ENCODE peak calls at places on chromosome 20, in six cellular contexts. One of them, this sample, is unnamed. For H3K9me3, the result is how much of the 10 kb centered on the place peaks cover.

GRCh38 chr20:33165416-33166055 is 2.4 kb upstream of the BPIFA2 start:
- DNase-seq in naive thymus-derived CD4-positive, alpha-beta T cell: no peak
- DNase-seq in AG04450: no peak
- DNase-seq in H9: no peak
- DNase-seq in CD8-positive, alpha-beta T cell: no peak
- DNase-seq in upper lobe of right lung: no peak
- DNase-seq in this sample: no peak

GRCh38 chr20:373171-373890 is 7.2 kb upstream of the TRIB3 start:
- DNase-seq in naive thymus-derived CD4-positive, alpha-beta T cell: no peak
- DNase-seq in AG04450: no peak
- DNase-seq in CD8-positive, alpha-beta T cell: no peak
- DNase-seq in upper lobe of right lung: no peak
- DNase-seq in H9: peak
- DNase-seq in this sample: no peak

GRCh38 chr20:35474504-35474903 is 19.1 kb downstream of the CEP250 start:
- DNase-seq in CD8-positive, alpha-beta T cell: no peak
- DNase-seq in upper lobe of right lung: no peak
- DNase-seq in AG04450: no peak
- DNase-seq in naive thymus-derived CD4-positive, alpha-beta T cell: no peak
- DNase-seq in H9: no peak
- DNase-seq in this sample: no peak

GRCh38 chr20:36173451-36173933 is 19.0 kb downstream of the EPB41L1 start:
- DNase-seq in naive thymus-derived CD4-positive, alpha-beta T cell: peak
- DNase-seq in CD8-positive, alpha-beta T cell: no peak
- DNase-seq in AG04450: no peak
- DNase-seq in upper lobe of right lung: no peak
- DNase-seq in H9: peak
- DNase-seq in this sample: no peak

GRCh38 chr20:32465092-32465900 is 107.2 kb downstream of the ASXL1 start:
- DNase-seq in naive thymus-derived CD4-positive, alpha-beta T cell: no peak
- DNase-seq in H9: no peak
- DNase-seq in AG04450: no peak
- DNase-seq in upper lobe of right lung: peak
- DNase-seq in CD8-positive, alpha-beta T cell: no peak
- DNase-seq in this sample: no peak

GRCh38 chr20:4813839-4814695 is 92.4 kb downstream of the PRND start:
- DNase-seq in H9: no peak
- DNase-seq in CD8-positive, alpha-beta T cell: peak
- DNase-seq in upper lobe of right lung: no peak
- DNase-seq in naive thymus-derived CD4-positive, alpha-beta T cell: peak
- DNase-seq in AG04450: no peak
- DNase-seq in this sample: peak

GRCh38 chr20:15949391-15949790 is 623.9 kb downstream of the KIF16B start:
- DNase-seq in H9: no peak
- DNase-seq in CD8-positive, alpha-beta T cell: no peak
- DNase-seq in naive thymus-derived CD4-positive, alpha-beta T cell: no peak
- DNase-seq in upper lobe of right lung: no peak
- DNase-seq in AG04450: no peak
- DNase-seq in this sample: no peak

GRCh38 chr20:3045042-3045815 is 623 bp upstream of the MRPS26 start:
- DNase-seq in naive thymus-derived CD4-positive, alpha-beta T cell: peak
- DNase-seq in upper lobe of right lung: no peak
- DNase-seq in CD8-positive, alpha-beta T cell: peak
- DNase-seq in AG04450: peak
- DNase-seq in H9: peak
- DNase-seq in this sample: peak

GRCh38 chr20:35561268-35561667 is 19.4 kb downstream of the ERGIC3 start:
- DNase-seq in AG04450: peak
- DNase-seq in CD8-positive, alpha-beta T cell: peak
- DNase-seq in naive thymus-derived CD4-positive, alpha-beta T cell: peak
- DNase-seq in upper lobe of right lung: peak
- DNase-seq in H9: peak
- DNase-seq in this sample: no peak

GRCh38 chr20:22762576-22763256 is 178.3 kb upstream of the FOXA2 start:
- DNase-seq in AG04450: no peak
- DNase-seq in H9: no peak
- DNase-seq in upper lobe of right lung: no peak
- DNase-seq in naive thymus-derived CD4-positive, alpha-beta T cell: no peak
- DNase-seq in CD8-positive, alpha-beta T cell: no peak
- DNase-seq in this sample: no peak

GRCh38 chr20:363319-364078 is 16.6 kb downstream of the NRSN2 start:
- DNase-seq in H9: no peak
- DNase-seq in upper lobe of right lung: no peak
- DNase-seq in naive thymus-derived CD4-positive, alpha-beta T cell: no peak
- DNase-seq in CD8-positive, alpha-beta T cell: no peak
- DNase-seq in AG04450: no peak
- DNase-seq in this sample: no peak

GRCh38 chr20:57440678-57441509 is 49.7 kb downstream of the RBM38 start:
- DNase-seq in AG04450: peak
- DNase-seq in upper lobe of right lung: peak
- DNase-seq in H9: peak
- DNase-seq in CD8-positive, alpha-beta T cell: no peak
- DNase-seq in naive thymus-derived CD4-positive, alpha-beta T cell: no peak
- DNase-seq in this sample: no peak

GRCh38 chr20:38427655-38428023 is 7.5 kb downstream of the SNHG17 start:
- DNase-seq in naive thymus-derived CD4-positive, alpha-beta T cell: no peak
- DNase-seq in H9: no peak
- DNase-seq in AG04450: no peak
- DNase-seq in CD8-positive, alpha-beta T cell: no peak
- DNase-seq in upper lobe of right lung: no peak
- DNase-seq in this sample: no peak

GRCh38 chr20:5947276-5947675 is 3.1 kb downstream of the TRMT6 start:
- DNase-seq in CD8-positive, alpha-beta T cell: no peak
- DNase-seq in H9: no peak
- DNase-seq in AG04450: no peak
- DNase-seq in naive thymus-derived CD4-positive, alpha-beta T cell: no peak
- DNase-seq in upper lobe of right lung: peak
- DNase-seq in this sample: no peak

GRCh38 chr20:24580855-24581254 is 111.4 kb downstream of the SYNDIG1 start:
- DNase-seq in upper lobe of right lung: no peak
- DNase-seq in AG04450: no peak
- DNase-seq in naive thymus-derived CD4-positive, alpha-beta T cell: no peak
- DNase-seq in CD8-positive, alpha-beta T cell: no peak
- DNase-seq in H9: no peak
- DNase-seq in this sample: no peak

GRCh38 chr20:57966609-57967008 is 256.8 kb upstream of the PMEPA1 start:
- DNase-seq in naive thymus-derived CD4-positive, alpha-beta T cell: no peak
- DNase-seq in CD8-positive, alpha-beta T cell: no peak
- DNase-seq in H9: no peak
- DNase-seq in AG04450: no peak
- DNase-seq in upper lobe of right lung: no peak
- DNase-seq in this sample: no peak

GRCh38 chr20:46089338-46090094 is at the start of gene NCOA5:
- DNase-seq in AG04450: peak
- DNase-seq in upper lobe of right lung: peak
- DNase-seq in naive thymus-derived CD4-positive, alpha-beta T cell: peak
- DNase-seq in CD8-positive, alpha-beta T cell: peak
- DNase-seq in H9: peak
- DNase-seq in this sample: peak

GRCh38 chr20:24577271-24577909 is 108.0 kb downstream of the SYNDIG1 start:
- DNase-seq in CD8-positive, alpha-beta T cell: no peak
- DNase-seq in H9: no peak
- DNase-seq in AG04450: no peak
- DNase-seq in naive thymus-derived CD4-positive, alpha-beta T cell: no peak
- DNase-seq in upper lobe of right lung: no peak
- DNase-seq in this sample: no peak

GRCh38 chr20:18628330-18628941 is 40.6 kb downstream of the DTD1 start:
- DNase-seq in naive thymus-derived CD4-positive, alpha-beta T cell: no peak
- DNase-seq in H9: peak
- DNase-seq in AG04450: no peak
- DNase-seq in CD8-positive, alpha-beta T cell: no peak
- DNase-seq in upper lobe of right lung: peak
- DNase-seq in this sample: no peak

GRCh38 chr20:17287503-17287902 is 60.7 kb downstream of the PCSK2 start:
- DNase-seq in H9: no peak
- DNase-seq in naive thymus-derived CD4-positive, alpha-beta T cell: no peak
- DNase-seq in AG04450: no peak
- DNase-seq in CD8-positive, alpha-beta T cell: no peak
- DNase-seq in upper lobe of right lung: no peak
- DNase-seq in this sample: no peak

GRCh38 chr20:46994341-46994740 is 99.7 kb downstream of the EYA2 start:
- DNase-seq in AG04450: no peak
- DNase-seq in H9: no peak
- DNase-seq in CD8-positive, alpha-beta T cell: no peak
- DNase-seq in upper lobe of right lung: no peak
- DNase-seq in naive thymus-derived CD4-positive, alpha-beta T cell: no peak
- DNase-seq in this sample: peak

GRCh38 chr20:36541227-36542018 is at the start of gene MYL9:
- DNase-seq in naive thymus-derived CD4-positive, alpha-beta T cell: no peak
- DNase-seq in CD8-positive, alpha-beta T cell: no peak
- DNase-seq in H9: peak
- DNase-seq in upper lobe of right lung: peak
- DNase-seq in AG04450: peak
- DNase-seq in this sample: no peak

GRCh38 chr20:53370345-53370961 is 223.2 kb downstream of the ZNF217 start:
- DNase-seq in CD8-positive, alpha-beta T cell: no peak
- DNase-seq in upper lobe of right lung: no peak
- DNase-seq in AG04450: no peak
- DNase-seq in H9: no peak
- DNase-seq in naive thymus-derived CD4-positive, alpha-beta T cell: no peak
- DNase-seq in this sample: no peak

GRCh38 chr20:17833036-17833674 is 133.4 kb downstream of the BANF2 start:
- DNase-seq in H9: no peak
- DNase-seq in AG04450: no peak
- DNase-seq in upper lobe of right lung: no peak
- DNase-seq in naive thymus-derived CD4-positive, alpha-beta T cell: no peak
- DNase-seq in CD8-positive, alpha-beta T cell: no peak
- DNase-seq in this sample: no peak

DNA sequence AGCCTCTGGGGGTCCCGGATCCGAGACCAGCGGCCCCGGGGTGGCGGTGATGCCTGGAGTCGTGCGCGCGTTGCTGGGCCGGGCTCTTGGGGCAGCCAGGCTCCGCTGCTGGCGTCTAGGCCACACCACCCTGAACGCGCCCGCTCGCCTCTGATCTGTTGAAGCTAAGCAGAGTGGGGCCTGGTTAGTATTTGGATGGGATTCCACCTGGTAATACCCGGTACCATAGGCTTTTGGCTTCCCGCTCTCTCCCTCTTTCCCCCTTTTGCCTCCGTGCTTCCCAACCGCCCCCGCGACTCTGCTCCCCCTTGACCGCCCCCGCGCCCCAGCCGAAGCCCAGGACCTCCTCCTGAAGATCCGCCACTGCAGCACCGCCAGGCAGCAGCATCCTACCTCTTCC is 1383.5 kb upstream of the DEFB115 start:
- DNase-seq in CD8-positive, alpha-beta T cell: peak
- DNase-seq in upper lobe of right lung: peak
- DNase-seq in AG04450: no peak
- DNase-seq in H9: peak
- DNase-seq in naive thymus-derived CD4-positive, alpha-beta T cell: no peak
- DNase-seq in this sample: no peak
- H3K9me3 ChIP-seq in CD8-positive, alpha-beta T cell: under half
- H3K9me3 ChIP-seq in upper lobe of right lung: under half
- H3K9me3 ChIP-seq in AG04450: half or more
- H3K9me3 ChIP-seq in H9: half or more
- H3K9me3 ChIP-seq in naive thymus-derived CD4-positive, alpha-beta T cell: under half
- H3K9me3 ChIP-seq in this sample: under half

GRCh38 chr20:31278178-31278577 is 20.7 kb downstream of the DEFB115 start:
- DNase-seq in CD8-positive, alpha-beta T cell: no peak
- DNase-seq in upper lobe of right lung: no peak
- DNase-seq in H9: no peak
- DNase-seq in AG04450: no peak
- DNase-seq in naive thymus-derived CD4-positive, alpha-beta T cell: no peak
- DNase-seq in this sample: no peak

GRCh38 chr20:31274441-31274840 is 17.0 kb downstream of the DEFB115 start:
- DNase-seq in H9: no peak
- DNase-seq in naive thymus-derived CD4-positive, alpha-beta T cell: no peak
- DNase-seq in CD8-positive, alpha-beta T cell: no peak
- DNase-seq in AG04450: no peak
- DNase-seq in upper lobe of right lung: no peak
- DNase-seq in this sample: no peak
- H3K9me3 ChIP-seq in H9: half or more
- H3K9me3 ChIP-seq in naive thymus-derived CD4-positive, alpha-beta T cell: under half
- H3K9me3 ChIP-seq in CD8-positive, alpha-beta T cell: under half
- H3K9me3 ChIP-seq in AG04450: under half
- H3K9me3 ChIP-seq in upper lobe of right lung: under half
- H3K9me3 ChIP-seq in this sample: under half

GRCh38 chr20:31374346-31374745 is 5.9 kb downstream of the DEFB118 start:
- DNase-seq in upper lobe of right lung: no peak
- DNase-seq in CD8-positive, alpha-beta T cell: no peak
- DNase-seq in AG04450: no peak
- DNase-seq in H9: no peak
- DNase-seq in naive thymus-derived CD4-positive, alpha-beta T cell: no peak
- DNase-seq in this sample: no peak
- H3K9me3 ChIP-seq in upper lobe of right lung: under half
- H3K9me3 ChIP-seq in CD8-positive, alpha-beta T cell: under half
- H3K9me3 ChIP-seq in AG04450: under half
- H3K9me3 ChIP-seq in H9: half or more
- H3K9me3 ChIP-seq in naive thymus-derived CD4-positive, alpha-beta T cell: under half
- H3K9me3 ChIP-seq in this sample: under half

GRCh38 chr20:39623584-39624234 is 661.6 kb downstream of the DHX35 start:
- DNase-seq in upper lobe of right lung: no peak
- DNase-seq in CD8-positive, alpha-beta T cell: no peak
- DNase-seq in AG04450: no peak
- DNase-seq in H9: no peak
- DNase-seq in naive thymus-derived CD4-positive, alpha-beta T cell: no peak
- DNase-seq in this sample: no peak

GRCh38 chr20:39624316-39624715 is 662.2 kb downstream of the DHX35 start:
- DNase-seq in CD8-positive, alpha-beta T cell: no peak
- DNase-seq in naive thymus-derived CD4-positive, alpha-beta T cell: no peak
- DNase-seq in AG04450: no peak
- DNase-seq in H9: no peak
- DNase-seq in upper lobe of right lung: no peak
- DNase-seq in this sample: no peak

DNA sequence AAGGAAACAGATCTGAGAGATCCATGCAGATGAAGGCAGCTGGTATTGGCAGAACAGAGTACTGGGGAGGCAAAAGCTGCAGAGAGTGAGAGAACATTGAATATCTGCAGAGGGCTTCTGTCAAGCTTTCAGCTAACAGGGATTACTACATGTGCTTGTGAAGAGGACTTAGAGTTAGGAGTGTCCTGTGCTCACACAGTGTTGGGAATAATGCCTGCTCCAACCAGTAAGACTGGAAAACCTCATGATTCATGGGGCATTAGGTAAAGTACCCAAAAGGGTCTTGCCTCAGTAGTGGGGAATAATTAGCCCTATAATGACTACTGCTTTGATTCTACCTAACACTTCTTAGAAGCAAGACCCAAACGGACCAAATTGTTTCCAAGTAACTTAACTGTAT is 657.2 kb downstream of the DHX35 start:
- DNase-seq in CD8-positive, alpha-beta T cell: no peak
- DNase-seq in upper lobe of right lung: no peak
- DNase-seq in naive thymus-derived CD4-positive, alpha-beta T cell: no peak
- DNase-seq in AG04450: no peak
- DNase-seq in H9: no peak
- DNase-seq in this sample: no peak
- H3K9me3 ChIP-seq in CD8-positive, alpha-beta T cell: under half
- H3K9me3 ChIP-seq in upper lobe of right lung: under half
- H3K9me3 ChIP-seq in naive thymus-derived CD4-positive, alpha-beta T cell: under half
- H3K9me3 ChIP-seq in AG04450: under half
- H3K9me3 ChIP-seq in H9: under half
- H3K9me3 ChIP-seq in this sample: under half

DNA sequence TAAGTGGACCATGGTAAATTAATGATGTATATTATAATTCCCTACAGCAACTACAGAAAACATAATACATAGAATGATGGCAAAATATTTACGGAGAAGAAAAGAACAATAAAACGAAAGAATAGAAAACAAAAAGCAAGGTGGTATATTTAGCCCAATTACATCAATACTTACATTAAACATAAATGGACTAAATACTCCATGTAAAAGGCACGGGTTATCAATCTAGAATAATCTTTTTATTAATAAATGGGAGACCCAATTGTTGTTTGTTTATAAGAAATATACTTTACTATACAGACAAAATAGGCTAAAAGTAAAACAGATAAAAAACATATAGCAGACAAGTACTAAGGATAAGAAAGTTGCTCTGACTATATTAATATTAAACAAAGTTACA is 137.2 kb downstream of the TASP1 start:
- DNase-seq in naive thymus-derived CD4-positive, alpha-beta T cell: no peak
- DNase-seq in upper lobe of right lung: no peak
- DNase-seq in AG04450: no peak
- DNase-seq in CD8-positive, alpha-beta T cell: no peak
- DNase-seq in H9: no peak
- DNase-seq in this sample: no peak
- H3K9me3 ChIP-seq in naive thymus-derived CD4-positive, alpha-beta T cell: under half
- H3K9me3 ChIP-seq in upper lobe of right lung: under half
- H3K9me3 ChIP-seq in AG04450: under half
- H3K9me3 ChIP-seq in CD8-positive, alpha-beta T cell: under half
- H3K9me3 ChIP-seq in H9: under half
- H3K9me3 ChIP-seq in this sample: under half

This sample was measured in T-helper 17 cell.